ENCODE peak calls at places on chromosomes 1 and 21, in six cellular contexts. L is pons, C is body of pancreas, I is NCI-H1092 treated with DMSO at 0.1 percent for 48 hours, T is RPMI7951, X is fibroblast of lung. Y is an unnamed sample.

GRCh38 chr1:31012210-31012924 is 53.1 kb downstream of the PUM1 start:
- DNase-seq in L (no peak), C (no peak), I (no peak), T (no peak), X (no peak), Y (no peak)

GRCh38 chr1:180415985-180416633 is 86.3 kb downstream of the ACBD6 start:
- DNase-seq in L (no peak), C (no peak), I (peak; percentile 83), T (peak; percentile 34), X (peak; percentile 37), Y (peak; percentile 48)

GRCh38 chr1:94383966-94384408 is 34.2 kb upstream of the ABCD3 start:
- DNase-seq in L (no peak), C (peak; percentile 63), I (no peak), T (peak; percentile 7), X (peak; percentile 71), Y (no peak)

GRCh38 chr1:22039594-22040347 is 12.7 kb upstream of the CDC42 start:
- DNase-seq in L (no peak), C (peak; percentile 60), I (peak; percentile 86), T (peak; percentile 73), X (peak; percentile 59), Y (peak; percentile 38)

GRCh38 chr1:235741294-235741693 is 91.7 kb upstream of the GNG4 start:
- DNase-seq in L (no peak), C (no peak), I (no peak), T (peak; percentile 60), X (peak; percentile 94), Y (no peak)

GRCh38 chr21:35375115-35375514 is 326.0 kb upstream of the RUNX1 start:
- DNase-seq in L (no peak), C (no peak), I (no peak), T (peak; percentile 73), X (peak; percentile 91), Y (no peak)

GRCh38 chr1:156677616-156678596 is 699 bp upstream of the NES start:
- DNase-seq in L (peak; percentile 88), C (peak; percentile 58), I (peak; percentile 17), T (peak; percentile 77), X (peak; percentile 80), Y (peak; percentile 51)

GRCh38 chr1:22379566-22379965 is 72.1 kb upstream of the ZBTB40 start:
- DNase-seq in L (no peak), C (no peak), I (no peak), T (no peak), X (no peak), Y (no peak)

GRCh38 chr21:39048064-39048463 is 135.2 kb downstream of the PSMG1 start:
- DNase-seq in L (no peak), C (no peak), I (no peak), T (peak; percentile 88), X (peak; percentile 66), Y (peak; percentile 31)

GRCh38 chr1:54517536-54517935 is 30.5 kb upstream of the ACOT11 start:
- DNase-seq in L (no peak), C (no peak), I (no peak), T (no peak), X (no peak), Y (no peak)

GRCh38 chr1:101039245-101039644 is 13.7 kb upstream of the DPH5 start:
- DNase-seq in L (no peak), C (no peak), I (no peak), T (peak; percentile 19), X (peak; percentile 59), Y (no peak)

GRCh38 chr1:101025680-101026393 is at the start of gene DPH5:
- DNase-seq in L (peak; percentile 81), C (peak; percentile 95), I (peak; percentile 88), T (peak; percentile 93), X (peak; percentile 97), Y (peak; percentile 91)

GRCh38 chr1:241715435-241715834 is 63.4 kb downstream of the WDR64 start:
- DNase-seq in L (no peak), C (no peak), I (no peak), T (no peak), X (no peak), Y (no peak)

GRCh38 chr21:38277501-38278111 is 20.8 kb downstream of the KCNJ15 start:
- DNase-seq in L (no peak), C (peak; percentile 25), I (no peak), T (peak; percentile 98), X (peak; percentile 100), Y (no peak)

GRCh38 chr1:225426395-225427248 is 1.2 kb downstream of the LBR start:
- DNase-seq in L (peak; percentile 38), C (peak; percentile 54), I (peak; percentile 70), T (peak; percentile 17), X (peak; percentile 25), Y (peak; percentile 26)

Y was measured in NCI-H345.